ENCODE peak calls at places on chromosome 9, in seven cellular contexts. One of them, this sample, is unnamed.

GRCh38 chr9:5949103-5949699 is 58.5 kb downstream of the MLANA start:
- DNase-seq in heart right ventricle: no peak
- DNase-seq in left lung: no peak
- DNase-seq in cardiac muscle cell: no peak
- DNase-seq in PC-3: peak; percentile 14
- DNase-seq in psoas muscle: no peak
- DNase-seq in CD8-positive, alpha-beta T cell: no peak
- DNase-seq in this sample: peak; percentile 28

GRCh38 chr9:1722404-1722803 is 292.7 kb upstream of the SMARCA2 start:
- DNase-seq in heart right ventricle: no peak
- DNase-seq in left lung: no peak
- DNase-seq in cardiac muscle cell: no peak
- DNase-seq in PC-3: peak; percentile 2
- DNase-seq in psoas muscle: no peak
- DNase-seq in CD8-positive, alpha-beta T cell: no peak
- DNase-seq in this sample: no peak

GRCh38 chr9:111857555-111858211 is 38.9 kb upstream of the UGCG start:
- DNase-seq in heart right ventricle: no peak
- DNase-seq in left lung: no peak
- DNase-seq in cardiac muscle cell: no peak
- DNase-seq in PC-3: peak; percentile 87
- DNase-seq in psoas muscle: no peak
- DNase-seq in CD8-positive, alpha-beta T cell: no peak
- DNase-seq in this sample: no peak

GRCh38 chr9:36818242-36818938 is 215.7 kb downstream of the PAX5 start:
- DNase-seq in heart right ventricle: peak; percentile 11
- DNase-seq in left lung: no peak
- DNase-seq in cardiac muscle cell: no peak
- DNase-seq in PC-3: no peak
- DNase-seq in psoas muscle: peak; percentile 26
- DNase-seq in CD8-positive, alpha-beta T cell: no peak
- DNase-seq in this sample: no peak

GRCh38 chr9:98370300-98370975 is 115.0 kb upstream of the TBC1D2 start:
- DNase-seq in heart right ventricle: no peak
- DNase-seq in left lung: no peak
- DNase-seq in cardiac muscle cell: no peak
- DNase-seq in PC-3: no peak
- DNase-seq in psoas muscle: no peak
- DNase-seq in CD8-positive, alpha-beta T cell: no peak
- DNase-seq in this sample: no peak

GRCh38 chr9:132943677-132944293 is 631 bp downstream of the TSC1 start:
- DNase-seq in heart right ventricle: no peak
- DNase-seq in left lung: no peak
- DNase-seq in cardiac muscle cell: no peak
- DNase-seq in PC-3: no peak
- DNase-seq in psoas muscle: peak; percentile 23
- DNase-seq in CD8-positive, alpha-beta T cell: no peak
- DNase-seq in this sample: no peak

GRCh38 chr9:111743275-111743674 is 51.5 kb downstream of the SHOC1 start:
- DNase-seq in heart right ventricle: no peak
- DNase-seq in left lung: no peak
- DNase-seq in cardiac muscle cell: no peak
- DNase-seq in PC-3: peak; percentile 88
- DNase-seq in psoas muscle: no peak
- DNase-seq in CD8-positive, alpha-beta T cell: no peak
- DNase-seq in this sample: no peak

GRCh38 chr9:64773491-64773931 is 511.5 kb downstream of the FOXD4L5 start:
- DNase-seq in heart right ventricle: no peak
- DNase-seq in left lung: peak; percentile 50
- DNase-seq in cardiac muscle cell: peak; percentile 0
- DNase-seq in PC-3: no peak
- DNase-seq in psoas muscle: no peak
- DNase-seq in CD8-positive, alpha-beta T cell: peak; percentile 2
- DNase-seq in this sample: peak; percentile 1

GRCh38 chr9:110048976-110049698 is 158.8 kb downstream of the C9orf152 start:
- DNase-seq in heart right ventricle: no peak
- DNase-seq in left lung: peak; percentile 83
- DNase-seq in cardiac muscle cell: no peak
- DNase-seq in PC-3: peak; percentile 35
- DNase-seq in psoas muscle: peak; percentile 19
- DNase-seq in CD8-positive, alpha-beta T cell: no peak
- DNase-seq in this sample: no peak

GRCh38 chr9:115117999-115118470 is at the start of gene TNC:
- DNase-seq in heart right ventricle: peak; percentile 66
- DNase-seq in left lung: peak; percentile 71
- DNase-seq in cardiac muscle cell: peak; percentile 65
- DNase-seq in PC-3: peak; percentile 81
- DNase-seq in psoas muscle: peak; percentile 54
- DNase-seq in CD8-positive, alpha-beta T cell: no peak
- DNase-seq in this sample: peak; percentile 66

GRCh38 chr9:89919171-89919681 is 314.4 kb downstream of the GADD45G start:
- DNase-seq in heart right ventricle: peak; percentile 56
- DNase-seq in left lung: no peak
- DNase-seq in cardiac muscle cell: peak; percentile 77
- DNase-seq in PC-3: no peak
- DNase-seq in psoas muscle: no peak
- DNase-seq in CD8-positive, alpha-beta T cell: no peak
- DNase-seq in this sample: peak; percentile 72

GRCh38 chr9:71353723-71354122 is 232.3 kb upstream of the TRPM3 start:
- DNase-seq in heart right ventricle: no peak
- DNase-seq in left lung: no peak
- DNase-seq in cardiac muscle cell: no peak
- DNase-seq in PC-3: no peak
- DNase-seq in psoas muscle: no peak
- DNase-seq in CD8-positive, alpha-beta T cell: no peak
- DNase-seq in this sample: no peak

GRCh38 chr9:93119953-93120845 is 13.9 kb downstream of the NINJ1 start:
- DNase-seq in heart right ventricle: peak; percentile 89
- DNase-seq in left lung: peak; percentile 99
- DNase-seq in cardiac muscle cell: no peak
- DNase-seq in PC-3: peak; percentile 85
- DNase-seq in psoas muscle: peak; percentile 96
- DNase-seq in CD8-positive, alpha-beta T cell: no peak
- DNase-seq in this sample: peak; percentile 98

GRCh38 chr9:124498499-124499146 is 8.6 kb downstream of the NR5A1 start:
- DNase-seq in heart right ventricle: no peak
- DNase-seq in left lung: peak; percentile 68
- DNase-seq in cardiac muscle cell: no peak
- DNase-seq in PC-3: no peak
- DNase-seq in psoas muscle: no peak
- DNase-seq in CD8-positive, alpha-beta T cell: no peak
- DNase-seq in this sample: peak; percentile 41

GRCh38 chr9:111821006-111821528 is 26.3 kb upstream of the SHOC1 start:
- DNase-seq in heart right ventricle: no peak
- DNase-seq in left lung: no peak
- DNase-seq in cardiac muscle cell: no peak
- DNase-seq in PC-3: no peak
- DNase-seq in psoas muscle: no peak
- DNase-seq in CD8-positive, alpha-beta T cell: no peak
- DNase-seq in this sample: no peak

GRCh38 chr9:132937463-132937901 is 6.9 kb downstream of the TSC1 start:
- DNase-seq in heart right ventricle: no peak
- DNase-seq in left lung: no peak
- DNase-seq in cardiac muscle cell: no peak
- DNase-seq in PC-3: peak; percentile 58
- DNase-seq in psoas muscle: no peak
- DNase-seq in CD8-positive, alpha-beta T cell: no peak
- DNase-seq in this sample: peak; percentile 40

GRCh38 chr9:128552744-128553221 is 396 bp downstream of the SPTAN1 start:
- DNase-seq in heart right ventricle: peak; percentile 57
- DNase-seq in left lung: peak; percentile 90
- DNase-seq in cardiac muscle cell: peak; percentile 81
- DNase-seq in PC-3: peak; percentile 14
- DNase-seq in psoas muscle: peak; percentile 56
- DNase-seq in CD8-positive, alpha-beta T cell: peak; percentile 40
- DNase-seq in this sample: peak; percentile 65

GRCh38 chr9:104094534-104095020 is 468 bp downstream of the SMC2 start:
- DNase-seq in heart right ventricle: no peak
- DNase-seq in left lung: no peak
- DNase-seq in cardiac muscle cell: no peak
- DNase-seq in PC-3: peak; percentile 11
- DNase-seq in psoas muscle: no peak
- DNase-seq in CD8-positive, alpha-beta T cell: no peak
- DNase-seq in this sample: no peak

GRCh38 chr9:27198175-27198574 is 89.2 kb downstream of the TEK start:
- DNase-seq in heart right ventricle: no peak
- DNase-seq in left lung: no peak
- DNase-seq in cardiac muscle cell: peak; percentile 7
- DNase-seq in PC-3: peak; percentile 13
- DNase-seq in psoas muscle: no peak
- DNase-seq in CD8-positive, alpha-beta T cell: no peak
- DNase-seq in this sample: no peak

GRCh38 chr9:89491688-89492087 is 6.2 kb downstream of the SEMA4D start:
- DNase-seq in heart right ventricle: no peak
- DNase-seq in left lung: no peak
- DNase-seq in cardiac muscle cell: no peak
- DNase-seq in PC-3: no peak
- DNase-seq in psoas muscle: no peak
- DNase-seq in CD8-positive, alpha-beta T cell: no peak
- DNase-seq in this sample: no peak

GRCh38 chr9:16687678-16688369 is 182.6 kb downstream of the BNC2 start:
- DNase-seq in heart right ventricle: no peak
- DNase-seq in left lung: no peak
- DNase-seq in cardiac muscle cell: no peak
- DNase-seq in PC-3: no peak
- DNase-seq in psoas muscle: no peak
- DNase-seq in CD8-positive, alpha-beta T cell: no peak
- DNase-seq in this sample: no peak

GRCh38 chr9:132894857-132895846 is 16.5 kb downstream of the SPACA9 start:
- DNase-seq in heart right ventricle: no peak
- DNase-seq in left lung: no peak
- DNase-seq in cardiac muscle cell: no peak
- DNase-seq in PC-3: peak; percentile 35
- DNase-seq in psoas muscle: no peak
- DNase-seq in CD8-positive, alpha-beta T cell: no peak
- DNase-seq in this sample: no peak

GRCh38 chr9:77013186-77013931 is 6.1 kb upstream of the FOXB2 start:
- DNase-seq in heart right ventricle: no peak
- DNase-seq in left lung: no peak
- DNase-seq in cardiac muscle cell: no peak
- DNase-seq in PC-3: no peak
- DNase-seq in psoas muscle: no peak
- DNase-seq in CD8-positive, alpha-beta T cell: no peak
- DNase-seq in this sample: no peak

GRCh38 chr9:38263534-38263933 is 129.0 kb upstream of the ALDH1B1 start:
- DNase-seq in heart right ventricle: no peak
- DNase-seq in left lung: no peak
- DNase-seq in cardiac muscle cell: no peak
- DNase-seq in PC-3: peak; percentile 52
- DNase-seq in psoas muscle: no peak
- DNase-seq in CD8-positive, alpha-beta T cell: no peak
- DNase-seq in this sample: no peak

GRCh38 chr9:18233311-18233710 is 240.6 kb upstream of the ADAMTSL1 start:
- DNase-seq in heart right ventricle: no peak
- DNase-seq in left lung: no peak
- DNase-seq in cardiac muscle cell: no peak
- DNase-seq in PC-3: no peak
- DNase-seq in psoas muscle: no peak
- DNase-seq in CD8-positive, alpha-beta T cell: no peak
- DNase-seq in this sample: no peak

GRCh38 chr9:93292288-93292615 is 108.3 kb downstream of the WNK2 start:
- DNase-seq in heart right ventricle: no peak
- DNase-seq in left lung: no peak
- DNase-seq in cardiac muscle cell: no peak
- DNase-seq in PC-3: no peak
- DNase-seq in psoas muscle: no peak
- DNase-seq in CD8-positive, alpha-beta T cell: no peak
- DNase-seq in this sample: no peak

GRCh38 chr9:115000217-115000639 is 69.8 kb upstream of the TNFSF8 start:
- DNase-seq in heart right ventricle: no peak
- DNase-seq in left lung: no peak
- DNase-seq in cardiac muscle cell: no peak
- DNase-seq in PC-3: no peak
- DNase-seq in psoas muscle: no peak
- DNase-seq in CD8-positive, alpha-beta T cell: no peak
- DNase-seq in this sample: no peak

DNA sequence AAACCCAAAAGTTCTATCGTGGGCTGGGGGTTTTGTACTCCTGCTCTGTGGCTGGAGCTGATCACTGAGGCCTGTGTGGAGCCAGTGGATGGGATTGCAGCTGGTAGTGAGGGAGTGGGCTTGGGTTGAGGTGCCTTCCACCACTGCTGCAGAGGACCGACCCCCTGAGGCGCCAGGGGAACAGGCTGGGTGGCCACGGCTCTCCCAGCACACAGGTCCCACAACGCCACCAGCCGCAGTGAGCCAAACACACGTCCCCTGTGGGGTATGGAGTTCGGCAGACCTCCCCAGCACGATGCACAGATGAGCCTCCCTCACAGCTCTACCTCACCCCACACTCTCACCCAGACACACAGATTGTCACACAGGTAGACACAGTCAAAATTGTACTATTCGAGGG is 109.1 kb downstream of the DAB2IP start:
- DNase-seq in heart right ventricle: no peak
- DNase-seq in left lung: peak; percentile 68
- DNase-seq in cardiac muscle cell: no peak
- DNase-seq in PC-3: no peak
- DNase-seq in psoas muscle: no peak
- DNase-seq in CD8-positive, alpha-beta T cell: no peak
- DNase-seq in this sample: no peak
- H3K36me3 ChIP-seq in heart right ventricle: peaks cover 75% of the 10 kb centered on the region
- H3K36me3 ChIP-seq in left lung: peaks cover 57% of the 10 kb centered on the region
- H3K36me3 ChIP-seq in cardiac muscle cell: peaks cover 27% of the 10 kb centered on the region
- H3K36me3 ChIP-seq in PC-3: no peaks in the 10 kb centered on the region
- H3K36me3 ChIP-seq in psoas muscle: peaks cover 2% of the 10 kb centered on the region
- H3K36me3 ChIP-seq in CD8-positive, alpha-beta T cell: no peaks in the 10 kb centered on the region
- H3K36me3 ChIP-seq in this sample: peaks cover 62% of the 10 kb centered on the region

DNA sequence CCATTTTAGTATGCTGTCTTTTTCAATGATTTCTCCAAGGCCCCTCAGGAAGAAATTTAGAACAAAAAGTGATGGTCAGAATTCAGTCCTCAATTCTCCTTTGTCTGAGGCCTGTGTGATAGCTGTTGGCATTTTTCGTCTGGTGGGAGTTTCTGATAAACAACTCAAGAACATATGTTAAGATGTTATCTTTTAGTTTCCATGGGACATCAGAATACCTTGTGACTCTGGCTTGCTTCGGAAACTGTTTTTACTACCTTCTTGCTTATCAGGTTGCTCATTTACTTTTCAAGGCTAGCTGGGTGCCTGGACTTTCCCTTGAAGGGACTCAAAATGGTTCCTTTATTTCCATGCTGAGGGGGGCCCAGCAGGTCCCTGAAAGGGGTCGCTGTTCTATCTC is 97.2 kb downstream of the INVS start:
- DNase-seq in heart right ventricle: no peak
- DNase-seq in left lung: no peak
- DNase-seq in cardiac muscle cell: no peak
- DNase-seq in PC-3: no peak
- DNase-seq in psoas muscle: no peak
- DNase-seq in CD8-positive, alpha-beta T cell: no peak
- DNase-seq in this sample: no peak
- H3K27me3 ChIP-seq in heart right ventricle: no peaks in the 10 kb centered on the region
- H3K27me3 ChIP-seq in left lung: no peaks in the 10 kb centered on the region
- H3K27me3 ChIP-seq in cardiac muscle cell: no peaks in the 10 kb centered on the region
- H3K27me3 ChIP-seq in PC-3: no peaks in the 10 kb centered on the region
- H3K27me3 ChIP-seq in psoas muscle: no peaks in the 10 kb centered on the region
- H3K27me3 ChIP-seq in CD8-positive, alpha-beta T cell: no peaks in the 10 kb centered on the region
- H3K27me3 ChIP-seq in this sample: no peaks in the 10 kb centered on the region

GRCh38 chr9:127129073-127129717 is 6.8 kb upstream of the ANGPTL2 start:
- DNase-seq in heart right ventricle: no peak
- DNase-seq in left lung: no peak
- DNase-seq in cardiac muscle cell: no peak
- DNase-seq in PC-3: no peak
- DNase-seq in psoas muscle: no peak
- DNase-seq in CD8-positive, alpha-beta T cell: no peak
- DNase-seq in this sample: no peak
- H3K36me3 ChIP-seq in heart right ventricle: no peaks in the 10 kb centered on the region
- H3K36me3 ChIP-seq in left lung: no peaks in the 10 kb centered on the region
- H3K36me3 ChIP-seq in cardiac muscle cell: no peaks in the 10 kb centered on the region
- H3K36me3 ChIP-seq in PC-3: no peaks in the 10 kb centered on the region
- H3K36me3 ChIP-seq in psoas muscle: no peaks in the 10 kb centered on the region
- H3K36me3 ChIP-seq in CD8-positive, alpha-beta T cell: no peaks in the 10 kb centered on the region
- H3K36me3 ChIP-seq in this sample: no peaks in the 10 kb centered on the region

GRCh38 chr9:135216666-135217431 is 129.4 kb downstream of the OLFM1 start:
- DNase-seq in heart right ventricle: no peak
- DNase-seq in left lung: no peak
- DNase-seq in cardiac muscle cell: peak; percentile 49
- DNase-seq in PC-3: no peak
- DNase-seq in psoas muscle: no peak
- DNase-seq in CD8-positive, alpha-beta T cell: no peak
- DNase-seq in this sample: no peak
- H3K27me3 ChIP-seq in heart right ventricle: peaks cover 53% of the 10 kb centered on the region
- H3K27me3 ChIP-seq in left lung: peaks cover 74% of the 10 kb centered on the region
- H3K27me3 ChIP-seq in cardiac muscle cell: no peaks in the 10 kb centered on the region
- H3K27me3 ChIP-seq in PC-3: peaks cover 38% of the 10 kb centered on the region
- H3K27me3 ChIP-seq in psoas muscle: peaks cover 17% of the 10 kb centered on the region
- H3K27me3 ChIP-seq in CD8-positive, alpha-beta T cell: no peaks in the 10 kb centered on the region
- H3K27me3 ChIP-seq in this sample: peaks cover 7% of the 10 kb centered on the region